ENCODE peak calls at places on chromosomes 13 and 19, in four cellular contexts. D is cardiac muscle cell, H is Caco-2, A is heart left ventricle. K is an unnamed sample.

GRCh38 chr19:32318884-32319520 is 26.4 kb upstream of the ZNF507 start:
- DNase-seq in D (no peak), H (peak; percentile 57), A (no peak), K (peak; percentile 54)

GRCh38 chr19:49680473-49681351 is 3.6 kb downstream of the PRMT1 start:
- DNase-seq in H (peak; percentile 95), A (peak; percentile 86), D (peak; percentile 91), K (peak; percentile 64)

GRCh38 chr13:92379371-92379770 is 847.2 kb upstream of the GPC6 start:
- DNase-seq in A (no peak), D (no peak), H (no peak), K (no peak)

GRCh38 chr13:50224534-50224933 is 209.3 kb downstream of the KCNRG start:
- DNase-seq in A (no peak), D (peak; percentile 57), H (no peak), K (no peak)

GRCh38 chr13:39317284-39317683 is 279.0 kb downstream of the NHLRC3 start:
- DNase-seq in H (no peak), D (peak; percentile 86), A (peak; percentile 33), K (no peak)

GRCh38 chr19:29876414-29876813 is 64.6 kb downstream of the CCNE1 start:
- DNase-seq in D (no peak), A (no peak), H (no peak), K (no peak)

GRCh38 chr13:98674968-98675528 is 77.4 kb downstream of the SLC15A1 start:
- DNase-seq in H (no peak), A (no peak), D (no peak), K (no peak)

GRCh38 chr19:35008891-35009341 is 8.8 kb downstream of the GRAMD1A start:
- DNase-seq in H (no peak), A (peak; percentile 67), D (no peak), K (no peak)

GRCh38 chr13:37127706-37128241 is 22.3 kb upstream of the CSNK1A1L start:
- DNase-seq in H (no peak), D (peak; percentile 91), A (peak; percentile 43), K (no peak)

GRCh38 chr13:80131204-80131603 is 209.7 kb downstream of the SPRY2 start:
- DNase-seq in A (peak; percentile 87), H (peak; percentile 72), D (peak; percentile 82), K (peak; percentile 44)

GRCh38 chr13:27542220-27542619 is 78.1 kb downstream of the LNX2 start:
- DNase-seq in A (no peak), H (no peak), D (no peak), K (no peak)

DNA sequence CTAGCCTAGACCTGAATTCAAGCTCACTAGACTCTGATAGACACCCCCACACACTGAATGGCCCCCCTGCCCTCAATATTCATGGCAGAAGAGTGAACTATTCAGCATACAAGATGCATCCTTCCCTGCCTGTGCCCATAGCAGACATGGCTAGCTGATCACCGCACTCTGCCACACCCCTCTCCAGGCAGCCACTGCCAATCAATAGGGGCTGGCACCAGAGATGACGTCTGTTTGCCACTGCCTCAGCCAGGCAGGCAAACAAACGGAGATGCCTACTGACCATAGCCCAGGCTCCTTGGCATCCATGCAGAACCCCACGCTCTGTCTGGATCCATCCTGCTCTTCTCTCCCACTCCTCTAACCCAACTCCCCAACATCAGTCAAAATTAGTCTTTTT is 13.8 kb upstream of the NPAS1 start:
- DNase-seq in D (no peak), A (no peak), H (no peak), K (no peak)
- H3K4me1 ChIP-seq in D (no peaks in the 10 kb centered on the region), A (peaks cover 18% of the 10 kb centered on the region), H (no peaks in the 10 kb centered on the region), K (no peaks in the 10 kb centered on the region)

DNA sequence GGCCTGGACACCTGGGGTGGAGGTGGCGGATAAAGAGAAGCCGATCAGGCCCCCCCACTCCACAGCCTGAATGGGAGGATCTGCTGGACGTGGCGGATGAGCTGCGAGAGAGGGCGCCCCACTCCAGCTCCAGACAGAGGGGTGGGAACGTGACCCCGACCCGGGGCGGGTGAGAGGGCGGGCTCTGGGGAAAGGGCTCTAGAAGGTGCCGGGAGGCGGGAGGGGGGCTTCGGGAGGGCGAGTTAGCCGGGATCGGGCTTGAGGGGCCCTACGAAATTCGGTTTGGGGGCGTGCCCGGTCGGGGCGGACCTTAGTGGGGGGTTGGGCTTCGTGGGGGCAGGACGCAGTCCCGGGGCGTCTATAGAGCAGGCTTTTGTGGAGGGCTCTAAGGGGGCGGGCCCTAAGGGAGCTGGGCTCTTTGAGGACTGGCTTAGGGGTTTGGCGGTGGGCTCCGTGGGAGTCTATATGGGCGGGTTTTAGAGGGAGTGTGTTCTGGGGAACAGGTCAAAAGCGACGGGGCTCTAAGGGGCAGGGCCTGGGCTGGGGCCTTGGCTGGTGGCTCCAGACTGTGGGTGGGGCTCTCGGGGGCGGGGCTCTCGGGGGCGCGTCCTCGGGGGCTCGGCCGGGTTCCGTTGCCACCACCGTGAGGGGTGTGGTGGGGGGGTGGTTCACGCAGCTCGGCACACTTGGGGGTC is 4.1 kb upstream of the NANOS3 start:
- DNase-seq in D (no peak), A (peak; percentile 24), H (no peak), K (peak; percentile 61)
- TF ChIP-seq CTCF in D (peak; percentile 29), A (no peak), H (peak; percentile 20), K (peak; percentile 69)

GRCh38 chr19:47096721-47097120 is 16.9 kb downstream of the ZC3H4 start:
- DNase-seq in D (no peak), H (no peak), A (peak; percentile 22), K (no peak)
- H3K4me1 ChIP-seq in D (peaks cover 46% of the 10 kb centered on the region), H (peaks cover 68% of the 10 kb centered on the region), A (peaks cover 55% of the 10 kb centered on the region), K (peaks cover 42% of the 10 kb centered on the region)

DNA sequence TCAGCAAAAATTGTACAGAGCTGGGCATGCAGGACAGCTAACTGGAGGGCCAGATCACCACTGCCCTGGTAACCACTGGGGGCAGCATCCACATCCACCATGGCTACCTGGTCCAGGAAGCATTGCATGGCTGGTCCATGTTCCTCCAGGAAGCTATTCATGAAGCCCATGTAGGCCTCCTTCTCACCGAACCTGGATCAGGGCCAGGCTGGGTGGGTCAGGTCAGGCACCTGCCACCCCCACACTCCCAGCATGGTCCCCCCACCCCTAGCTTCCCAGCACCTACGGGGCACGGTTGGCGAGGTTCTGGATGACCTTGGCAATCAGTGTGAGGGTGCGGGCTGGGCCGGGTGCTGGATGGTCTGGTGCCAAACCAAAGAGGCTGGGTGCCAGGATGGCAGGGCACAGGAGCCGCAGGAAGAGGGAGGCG is 4.6 kb upstream of the WIZ start:
- DNase-seq in A (peak; percentile 10), D (no peak), H (no peak), K (no peak)
- TF ChIP-seq CTCF in A (no peak), D (peak; percentile 38), H (no peak), K (peak; percentile 43)

DNA sequence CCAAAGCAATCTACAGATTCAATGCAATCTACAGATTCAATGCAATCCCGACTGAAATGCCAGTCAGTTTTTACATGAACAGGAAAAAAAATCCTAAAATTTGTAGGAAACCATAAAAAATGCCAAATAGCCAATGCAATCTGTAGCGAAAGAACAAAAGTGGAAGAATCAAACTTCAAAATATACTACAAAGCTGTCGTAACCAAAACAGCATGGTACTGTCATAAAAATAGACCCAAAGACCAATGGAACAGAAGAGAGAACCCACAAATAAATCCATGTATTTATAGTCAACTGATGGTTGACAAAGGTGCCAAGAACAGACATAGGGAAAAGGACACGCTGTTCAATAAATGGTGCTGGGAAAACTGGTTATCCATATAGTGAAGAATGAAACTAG is 17.7 kb downstream of the ZNF829 start:
- DNase-seq in H (no peak), A (no peak), D (no peak), K (no peak)
- H3K4me1 ChIP-seq in H (no peaks in the 10 kb centered on the region), A (no peaks in the 10 kb centered on the region), D (no peaks in the 10 kb centered on the region), K (no peaks in the 10 kb centered on the region)

GRCh38 chr13:43127103-43127817 is 103.9 kb downstream of the DNAJC15 start:
- DNase-seq in A (no peak), H (no peak), D (peak; percentile 33), K (no peak)
- TF ChIP-seq CTCF in A (no peak), H (no peak), D (no peak), K (no peak)

K was measured in PC-9.